ENCODE peak calls at places on chromosomes 1 and 21, in eight cellular contexts. One of them, this sample, is unnamed.

GRCh38 chr1:109772658-109773202 is 9.0 kb upstream of the EPS8L3 start:
- DNase-seq in A549: no peak
- DNase-seq in heart left ventricle: peak
- DNase-seq in adrenal gland: no peak
- DNase-seq in uterus: no peak
- DNase-seq in prostate gland: no peak
- DNase-seq in esophagus muscularis mucosa: no peak
- DNase-seq in lower leg skin: no peak
- DNase-seq in this sample: no peak

GRCh38 chr21:44658913-44659595 is 1.3 kb downstream of the KRTAP12-3 start:
- DNase-seq in prostate gland: no peak
- DNase-seq in A549: no peak
- DNase-seq in adrenal gland: no peak
- DNase-seq in lower leg skin: no peak
- DNase-seq in uterus: no peak
- DNase-seq in esophagus muscularis mucosa: no peak
- DNase-seq in heart left ventricle: no peak
- DNase-seq in this sample: no peak

GRCh38 chr1:205046870-205047269 is 3.9 kb downstream of the CNTN2 start:
- DNase-seq in esophagus muscularis mucosa: no peak
- DNase-seq in heart left ventricle: no peak
- DNase-seq in uterus: no peak
- DNase-seq in lower leg skin: no peak
- DNase-seq in A549: no peak
- DNase-seq in prostate gland: no peak
- DNase-seq in adrenal gland: no peak
- DNase-seq in this sample: no peak

GRCh38 chr1:211036701-211037494 is 97.0 kb downstream of the KCNH1 start:
- DNase-seq in adrenal gland: no peak
- DNase-seq in lower leg skin: no peak
- DNase-seq in A549: peak
- DNase-seq in heart left ventricle: no peak
- DNase-seq in uterus: no peak
- DNase-seq in prostate gland: no peak
- DNase-seq in esophagus muscularis mucosa: no peak
- DNase-seq in this sample: no peak

GRCh38 chr1:180252638-180253536 is 22.8 kb downstream of the LHX4 start:
- DNase-seq in adrenal gland: peak
- DNase-seq in esophagus muscularis mucosa: no peak
- DNase-seq in lower leg skin: peak
- DNase-seq in prostate gland: peak
- DNase-seq in A549: peak
- DNase-seq in uterus: peak
- DNase-seq in heart left ventricle: peak
- DNase-seq in this sample: peak

GRCh38 chr21:38869946-38870345 is 64.2 kb downstream of the ETS2 start:
- DNase-seq in heart left ventricle: no peak
- DNase-seq in uterus: no peak
- DNase-seq in prostate gland: no peak
- DNase-seq in adrenal gland: no peak
- DNase-seq in esophagus muscularis mucosa: no peak
- DNase-seq in lower leg skin: no peak
- DNase-seq in A549: no peak
- DNase-seq in this sample: no peak

GRCh38 chr1:203278087-203278884 is 27.0 kb upstream of the BTG2 start:
- DNase-seq in esophagus muscularis mucosa: peak
- DNase-seq in lower leg skin: peak
- DNase-seq in A549: no peak
- DNase-seq in uterus: peak
- DNase-seq in heart left ventricle: peak
- DNase-seq in prostate gland: peak
- DNase-seq in adrenal gland: peak
- DNase-seq in this sample: peak

GRCh38 chr1:182628657-182629056 is 24.5 kb upstream of the RGS16 start:
- DNase-seq in A549: no peak
- DNase-seq in prostate gland: no peak
- DNase-seq in adrenal gland: no peak
- DNase-seq in esophagus muscularis mucosa: no peak
- DNase-seq in uterus: no peak
- DNase-seq in heart left ventricle: no peak
- DNase-seq in lower leg skin: no peak
- DNase-seq in this sample: no peak

GRCh38 chr1:54566438-54567141 is 18.6 kb downstream of the ACOT11 start:
- DNase-seq in lower leg skin: no peak
- DNase-seq in prostate gland: no peak
- DNase-seq in heart left ventricle: peak
- DNase-seq in adrenal gland: no peak
- DNase-seq in uterus: no peak
- DNase-seq in A549: no peak
- DNase-seq in esophagus muscularis mucosa: no peak
- DNase-seq in this sample: no peak

GRCh38 chr1:41397020-41397419 is 35.8 kb downstream of the FOXO6 start:
- DNase-seq in prostate gland: no peak
- DNase-seq in A549: no peak
- DNase-seq in uterus: no peak
- DNase-seq in heart left ventricle: no peak
- DNase-seq in lower leg skin: no peak
- DNase-seq in adrenal gland: no peak
- DNase-seq in esophagus muscularis mucosa: no peak
- DNase-seq in this sample: no peak

GRCh38 chr1:197619008-197619640 is 156.2 kb downstream of the DENND1B start:
- DNase-seq in uterus: no peak
- DNase-seq in esophagus muscularis mucosa: no peak
- DNase-seq in heart left ventricle: no peak
- DNase-seq in lower leg skin: no peak
- DNase-seq in A549: no peak
- DNase-seq in prostate gland: no peak
- DNase-seq in adrenal gland: no peak
- DNase-seq in this sample: no peak

GRCh38 chr1:18876210-18876609 is 16.8 kb upstream of the TAS1R2 start:
- DNase-seq in esophagus muscularis mucosa: no peak
- DNase-seq in uterus: no peak
- DNase-seq in lower leg skin: no peak
- DNase-seq in A549: no peak
- DNase-seq in heart left ventricle: no peak
- DNase-seq in prostate gland: no peak
- DNase-seq in adrenal gland: no peak
- DNase-seq in this sample: no peak

GRCh38 chr1:3790952-3791351 is 5.3 kb downstream of the LRRC47 start:
- DNase-seq in uterus: no peak
- DNase-seq in heart left ventricle: no peak
- DNase-seq in adrenal gland: no peak
- DNase-seq in A549: no peak
- DNase-seq in lower leg skin: no peak
- DNase-seq in prostate gland: no peak
- DNase-seq in esophagus muscularis mucosa: no peak
- DNase-seq in this sample: no peak

GRCh38 chr1:94819945-94820746 is at the start of gene SLC44A3:
- DNase-seq in uterus: peak
- DNase-seq in esophagus muscularis mucosa: no peak
- DNase-seq in adrenal gland: peak
- DNase-seq in prostate gland: peak
- DNase-seq in heart left ventricle: peak
- DNase-seq in lower leg skin: no peak
- DNase-seq in A549: peak
- DNase-seq in this sample: peak

GRCh38 chr1:228087771-228088251 is 5.3 kb downstream of the ARF1 start:
- DNase-seq in lower leg skin: no peak
- DNase-seq in esophagus muscularis mucosa: no peak
- DNase-seq in heart left ventricle: no peak
- DNase-seq in uterus: no peak
- DNase-seq in A549: no peak
- DNase-seq in adrenal gland: no peak
- DNase-seq in prostate gland: no peak
- DNase-seq in this sample: peak

DNA sequence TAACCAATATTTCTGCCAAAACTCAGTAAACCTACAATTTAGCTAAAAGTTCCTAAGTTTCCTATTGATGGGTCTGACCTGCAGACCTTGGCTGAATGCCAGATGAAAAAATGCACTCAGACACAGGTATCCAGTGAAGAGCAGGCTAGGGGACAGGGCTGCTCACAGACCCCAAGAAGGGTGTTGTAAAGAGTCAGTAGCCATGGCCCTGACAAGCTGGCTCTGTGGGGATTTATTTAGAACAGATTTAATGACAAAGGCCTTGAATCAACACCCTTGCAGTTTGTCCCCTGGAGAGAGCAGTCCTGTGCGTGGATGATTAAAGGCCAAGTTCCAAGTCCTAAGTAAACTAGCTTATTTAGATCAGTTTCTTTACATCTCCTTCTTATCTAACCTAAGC is 1243.2 kb upstream of the ADGRL4 start:
- DNase-seq in uterus: no peak
- DNase-seq in prostate gland: no peak
- DNase-seq in esophagus muscularis mucosa: no peak
- DNase-seq in A549: no peak
- DNase-seq in lower leg skin: no peak
- DNase-seq in heart left ventricle: no peak
- DNase-seq in adrenal gland: no peak
- DNase-seq in this sample: no peak
- TF ChIP-seq POLR2A in uterus: no peak
- TF ChIP-seq POLR2A in prostate gland: no peak
- TF ChIP-seq POLR2A in esophagus muscularis mucosa: no peak
- TF ChIP-seq POLR2A in A549: no peak
- TF ChIP-seq POLR2A in lower leg skin: no peak
- TF ChIP-seq POLR2A in heart left ventricle: no peak
- TF ChIP-seq POLR2A in adrenal gland: no peak
- TF ChIP-seq POLR2A in this sample: no peak

DNA sequence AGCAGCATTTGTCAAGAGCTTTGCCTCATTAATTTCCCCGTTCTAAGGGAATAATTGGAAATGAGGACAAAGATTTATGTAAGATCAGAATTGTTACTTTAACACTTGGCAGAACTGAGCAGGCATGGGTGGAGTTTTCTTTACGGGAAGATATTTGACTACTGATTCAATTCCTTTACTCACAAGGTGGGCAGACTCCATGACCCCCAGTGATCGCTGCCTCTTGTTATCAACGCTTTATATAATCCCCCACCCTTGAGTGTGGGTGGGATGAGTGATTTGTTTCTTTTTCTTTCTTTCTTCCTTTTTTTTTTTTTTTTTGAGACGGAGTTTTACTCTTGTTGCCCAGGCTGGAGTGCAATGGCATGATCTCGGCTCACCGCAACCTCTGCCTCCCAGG is 65.3 kb upstream of the TENT5B start:
- DNase-seq in esophagus muscularis mucosa: no peak
- DNase-seq in heart left ventricle: no peak
- DNase-seq in A549: no peak
- DNase-seq in adrenal gland: no peak
- DNase-seq in prostate gland: no peak
- DNase-seq in lower leg skin: no peak
- DNase-seq in uterus: no peak
- DNase-seq in this sample: no peak
- TF ChIP-seq POLR2A in esophagus muscularis mucosa: no peak
- TF ChIP-seq POLR2A in heart left ventricle: no peak
- TF ChIP-seq POLR2A in A549: no peak
- TF ChIP-seq POLR2A in adrenal gland: no peak
- TF ChIP-seq POLR2A in prostate gland: no peak
- TF ChIP-seq POLR2A in lower leg skin: no peak
- TF ChIP-seq POLR2A in uterus: no peak
- TF ChIP-seq POLR2A in this sample: no peak

GRCh38 chr1:153565529-153566374 is at the start of gene S100A2:
- DNase-seq in heart left ventricle: peak
- DNase-seq in prostate gland: peak
- DNase-seq in A549: peak
- DNase-seq in lower leg skin: peak
- DNase-seq in adrenal gland: peak
- DNase-seq in uterus: peak
- DNase-seq in esophagus muscularis mucosa: no peak
- DNase-seq in this sample: no peak

GRCh38 chr1:153563991-153564390 is 1.7 kb downstream of the S100A2 start:
- DNase-seq in esophagus muscularis mucosa: no peak
- DNase-seq in adrenal gland: no peak
- DNase-seq in A549: no peak
- DNase-seq in lower leg skin: no peak
- DNase-seq in heart left ventricle: no peak
- DNase-seq in uterus: peak
- DNase-seq in prostate gland: no peak
- DNase-seq in this sample: no peak

GRCh38 chr1:153567621-153568366 is 2.1 kb upstream of the S100A2 start:
- DNase-seq in heart left ventricle: no peak
- DNase-seq in esophagus muscularis mucosa: no peak
- DNase-seq in lower leg skin: no peak
- DNase-seq in adrenal gland: no peak
- DNase-seq in A549: peak
- DNase-seq in prostate gland: no peak
- DNase-seq in uterus: no peak
- DNase-seq in this sample: no peak

GRCh38 chr1:153568367-153569099 is 2.9 kb upstream of the S100A2 start:
- DNase-seq in adrenal gland: peak
- DNase-seq in uterus: peak
- DNase-seq in A549: peak
- DNase-seq in esophagus muscularis mucosa: peak
- DNase-seq in prostate gland: peak
- DNase-seq in heart left ventricle: peak
- DNase-seq in lower leg skin: peak
- DNase-seq in this sample: peak

DNA sequence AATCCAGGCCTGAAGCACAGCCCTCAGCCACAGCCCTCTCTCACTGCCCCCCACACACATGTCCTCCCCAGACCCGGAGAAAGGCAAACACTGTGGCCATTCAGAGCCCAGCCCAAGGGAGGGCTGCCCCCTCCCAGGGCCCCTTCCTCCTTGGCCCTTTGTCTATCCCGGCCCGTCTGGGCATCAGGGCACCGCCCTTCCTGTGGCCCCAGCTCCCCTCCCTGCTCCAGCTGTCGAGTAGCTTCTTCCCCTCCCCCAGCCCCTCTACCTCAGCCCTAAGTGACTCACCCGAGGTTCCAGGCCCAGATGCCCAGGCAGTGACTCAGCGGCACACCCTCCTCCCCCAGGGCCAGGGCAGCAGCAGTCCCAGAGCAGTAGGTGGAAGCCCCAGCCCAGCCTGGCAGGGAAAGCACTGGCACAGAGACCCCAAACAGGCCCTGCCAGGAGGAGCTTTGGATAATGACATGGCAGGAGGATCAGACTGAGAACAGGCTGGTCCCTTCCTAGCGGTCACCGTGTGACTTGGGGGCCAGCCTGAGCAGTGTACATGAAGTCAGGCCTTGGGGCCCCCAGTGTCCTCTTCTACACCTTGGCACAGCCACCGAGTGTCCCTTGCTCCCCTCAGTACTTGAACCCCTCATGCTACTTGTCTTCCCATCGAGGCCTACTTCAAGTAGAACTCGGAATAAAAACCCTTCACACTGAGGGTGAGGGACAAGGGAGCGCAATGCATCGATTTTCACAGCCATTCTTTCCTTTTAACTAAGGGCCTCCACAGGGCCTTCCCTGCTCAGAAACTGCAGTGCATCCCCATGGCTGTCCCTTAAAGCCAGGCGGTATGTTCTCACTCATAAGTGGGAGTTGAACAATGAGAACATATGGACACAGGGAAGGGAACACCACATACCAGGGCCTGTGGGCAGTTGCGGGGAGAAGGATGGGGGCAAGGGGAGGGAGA is 1.0 kb upstream of the S100A2 start:
- DNase-seq in prostate gland: peak
- DNase-seq in lower leg skin: peak
- DNase-seq in adrenal gland: peak
- DNase-seq in uterus: peak
- DNase-seq in A549: peak
- DNase-seq in heart left ventricle: peak
- DNase-seq in esophagus muscularis mucosa: peak
- DNase-seq in this sample: peak
- TF ChIP-seq POLR2A in prostate gland: peak
- TF ChIP-seq POLR2A in lower leg skin: no peak
- TF ChIP-seq POLR2A in adrenal gland: peak
- TF ChIP-seq POLR2A in uterus: peak
- TF ChIP-seq POLR2A in A549: no peak
- TF ChIP-seq POLR2A in heart left ventricle: no peak
- TF ChIP-seq POLR2A in esophagus muscularis mucosa: peak
- TF ChIP-seq POLR2A in this sample: no peak

GRCh38 chr1:173418107-173418985 is 58.8 kb upstream of the PRDX6 start:
- DNase-seq in prostate gland: no peak
- DNase-seq in lower leg skin: no peak
- DNase-seq in esophagus muscularis mucosa: no peak
- DNase-seq in adrenal gland: no peak
- DNase-seq in heart left ventricle: no peak
- DNase-seq in uterus: no peak
- DNase-seq in A549: no peak
- DNase-seq in this sample: no peak
- TF ChIP-seq POLR2A in prostate gland: no peak
- TF ChIP-seq POLR2A in lower leg skin: no peak
- TF ChIP-seq POLR2A in esophagus muscularis mucosa: no peak
- TF ChIP-seq POLR2A in adrenal gland: no peak
- TF ChIP-seq POLR2A in heart left ventricle: no peak
- TF ChIP-seq POLR2A in uterus: no peak
- TF ChIP-seq POLR2A in A549: no peak
- TF ChIP-seq POLR2A in this sample: no peak